ENCODE peak calls at places on chromosomes 4 and X, in four cellular contexts. One of them, this sample, is unnamed.

GRCh38 chr4:152273343-152273742 is 262.5 kb downstream of the FBXW7 start:
- DNase-seq in GDM1: no peak
- DNase-seq in NCI-H524 treated with DMSO at 0.1 percent for 48 hours: no peak
- DNase-seq in astrocyte of the hippocampus: peak
- DNase-seq in this sample: no peak

GRCh38 chr4:149161247-149161646 is 654.4 kb downstream of the IQCM start:
- DNase-seq in GDM1: no peak
- DNase-seq in NCI-H524 treated with DMSO at 0.1 percent for 48 hours: no peak
- DNase-seq in astrocyte of the hippocampus: peak
- DNase-seq in this sample: no peak

GRCh38 chrX:134484039-134484438 is 24.1 kb downstream of the HPRT1 start:
- DNase-seq in GDM1: no peak
- DNase-seq in NCI-H524 treated with DMSO at 0.1 percent for 48 hours: peak
- DNase-seq in astrocyte of the hippocampus: peak
- DNase-seq in this sample: no peak

GRCh38 chr4:184330008-184330400 is 112.3 kb upstream of the ENPP6 start:
- DNase-seq in GDM1: no peak
- DNase-seq in NCI-H524 treated with DMSO at 0.1 percent for 48 hours: no peak
- DNase-seq in astrocyte of the hippocampus: peak
- DNase-seq in this sample: no peak

GRCh38 chr4:72701987-72702819 is 133.2 kb upstream of the ADAMTS3 start:
- DNase-seq in GDM1: peak
- DNase-seq in NCI-H524 treated with DMSO at 0.1 percent for 48 hours: peak
- DNase-seq in astrocyte of the hippocampus: peak
- DNase-seq in this sample: no peak

GRCh38 chr4:87014284-87014782 is 79.5 kb downstream of the AFF1 start:
- DNase-seq in GDM1: no peak
- DNase-seq in NCI-H524 treated with DMSO at 0.1 percent for 48 hours: no peak
- DNase-seq in astrocyte of the hippocampus: no peak
- DNase-seq in this sample: no peak

GRCh38 chrX:581717-582116 is 48.9 kb upstream of the SHOX start:
- DNase-seq in GDM1: no peak
- DNase-seq in NCI-H524 treated with DMSO at 0.1 percent for 48 hours: no peak
- DNase-seq in astrocyte of the hippocampus: no peak
- DNase-seq in this sample: no peak

GRCh38 chrX:14028473-14028872 is 1.2 kb downstream of the GEMIN8 start:
- DNase-seq in GDM1: no peak
- DNase-seq in NCI-H524 treated with DMSO at 0.1 percent for 48 hours: no peak
- DNase-seq in astrocyte of the hippocampus: no peak
- DNase-seq in this sample: no peak

GRCh38 chr4:106421441-106422296 is 53.1 kb upstream of the GIMD1 start:
- DNase-seq in GDM1: no peak
- DNase-seq in NCI-H524 treated with DMSO at 0.1 percent for 48 hours: no peak
- DNase-seq in astrocyte of the hippocampus: peak
- DNase-seq in this sample: no peak

GRCh38 chrX:16222123-16222522 is 54.8 kb downstream of the MAGEB17 start:
- DNase-seq in GDM1: no peak
- DNase-seq in NCI-H524 treated with DMSO at 0.1 percent for 48 hours: no peak
- DNase-seq in astrocyte of the hippocampus: no peak
- DNase-seq in this sample: no peak

GRCh38 chr4:141425124-141425523 is 204.4 kb downstream of the ZNF330 start:
- DNase-seq in GDM1: no peak
- DNase-seq in NCI-H524 treated with DMSO at 0.1 percent for 48 hours: no peak
- DNase-seq in astrocyte of the hippocampus: peak
- DNase-seq in this sample: no peak

GRCh38 chrX:108437789-108438623 is at the start of gene COL4A6:
- DNase-seq in GDM1: no peak
- DNase-seq in NCI-H524 treated with DMSO at 0.1 percent for 48 hours: peak
- DNase-seq in astrocyte of the hippocampus: peak
- DNase-seq in this sample: no peak

GRCh38 chrX:136210806-136211205 is 40.4 kb downstream of the MAP7D3 start:
- DNase-seq in GDM1: no peak
- DNase-seq in NCI-H524 treated with DMSO at 0.1 percent for 48 hours: no peak
- DNase-seq in astrocyte of the hippocampus: no peak
- DNase-seq in this sample: no peak

GRCh38 chr4:189265515-189265914 is 675.2 kb upstream of the FRG1 start:
- DNase-seq in GDM1: no peak
- DNase-seq in NCI-H524 treated with DMSO at 0.1 percent for 48 hours: no peak
- DNase-seq in astrocyte of the hippocampus: no peak
- DNase-seq in this sample: no peak

GRCh38 chrX:139734996-139735395 is 27.0 kb upstream of the MCF2 start:
- DNase-seq in GDM1: no peak
- DNase-seq in NCI-H524 treated with DMSO at 0.1 percent for 48 hours: no peak
- DNase-seq in astrocyte of the hippocampus: no peak
- DNase-seq in this sample: no peak

GRCh38 chrX:76148753-76149152 is 24.1 kb upstream of the PBDC1 start:
- DNase-seq in GDM1: no peak
- DNase-seq in NCI-H524 treated with DMSO at 0.1 percent for 48 hours: no peak
- DNase-seq in astrocyte of the hippocampus: peak
- DNase-seq in this sample: no peak

GRCh38 chrX:154598656-154599055 is 13.7 kb downstream of the CTAG1A start:
- DNase-seq in GDM1: no peak
- DNase-seq in NCI-H524 treated with DMSO at 0.1 percent for 48 hours: no peak
- DNase-seq in astrocyte of the hippocampus: no peak
- DNase-seq in this sample: no peak

GRCh38 chrX:114717921-114718320 is 134.0 kb downstream of the HTR2C start:
- DNase-seq in GDM1: no peak
- DNase-seq in NCI-H524 treated with DMSO at 0.1 percent for 48 hours: no peak
- DNase-seq in astrocyte of the hippocampus: no peak
- DNase-seq in this sample: no peak

GRCh38 chr4:74682567-74683359 is 111.6 kb downstream of the BTC start:
- DNase-seq in GDM1: no peak
- DNase-seq in NCI-H524 treated with DMSO at 0.1 percent for 48 hours: no peak
- DNase-seq in astrocyte of the hippocampus: peak
- DNase-seq in this sample: no peak

GRCh38 chr4:153438916-153439756 is 27.0 kb upstream of the TMEM131L start:
- DNase-seq in GDM1: no peak
- DNase-seq in NCI-H524 treated with DMSO at 0.1 percent for 48 hours: no peak
- DNase-seq in astrocyte of the hippocampus: no peak
- DNase-seq in this sample: no peak

GRCh38 chr4:1236103-1236641 is 12.8 kb downstream of the CTBP1 start:
- DNase-seq in GDM1: no peak
- DNase-seq in NCI-H524 treated with DMSO at 0.1 percent for 48 hours: no peak
- DNase-seq in astrocyte of the hippocampus: no peak
- DNase-seq in this sample: no peak

GRCh38 chrX:20159811-20160385 is 18.3 kb upstream of the EIF1AX start:
- DNase-seq in GDM1: no peak
- DNase-seq in NCI-H524 treated with DMSO at 0.1 percent for 48 hours: no peak
- DNase-seq in astrocyte of the hippocampus: no peak
- DNase-seq in this sample: no peak

GRCh38 chr4:153276966-153277365 is 67.5 kb upstream of the MND1 start:
- DNase-seq in GDM1: no peak
- DNase-seq in NCI-H524 treated with DMSO at 0.1 percent for 48 hours: no peak
- DNase-seq in astrocyte of the hippocampus: peak
- DNase-seq in this sample: no peak

GRCh38 chrX:39957816-39958561 is 139.8 kb downstream of the BCOR start:
- DNase-seq in GDM1: no peak
- DNase-seq in NCI-H524 treated with DMSO at 0.1 percent for 48 hours: no peak
- DNase-seq in astrocyte of the hippocampus: peak
- DNase-seq in this sample: no peak

GRCh38 chr4:601612-602558 is 23.5 kb upstream of the PDE6B start:
- DNase-seq in GDM1: no peak
- DNase-seq in NCI-H524 treated with DMSO at 0.1 percent for 48 hours: no peak
- DNase-seq in astrocyte of the hippocampus: no peak
- DNase-seq in this sample: no peak

GRCh38 chr4:150149381-150149780 is 71.1 kb downstream of the DCLK2 start:
- DNase-seq in GDM1: no peak
- DNase-seq in NCI-H524 treated with DMSO at 0.1 percent for 48 hours: no peak
- DNase-seq in astrocyte of the hippocampus: peak
- DNase-seq in this sample: no peak

GRCh38 chr4:149264093-149264733 is 551.4 kb downstream of the IQCM start:
- DNase-seq in GDM1: peak
- DNase-seq in NCI-H524 treated with DMSO at 0.1 percent for 48 hours: no peak
- DNase-seq in astrocyte of the hippocampus: peak
- DNase-seq in this sample: peak

GRCh38 chrX:103187953-103188475 is 26.9 kb upstream of the BEX4 start:
- DNase-seq in GDM1: no peak
- DNase-seq in NCI-H524 treated with DMSO at 0.1 percent for 48 hours: no peak
- DNase-seq in astrocyte of the hippocampus: peak
- DNase-seq in this sample: no peak

GRCh38 chr4:169220854-169221311 is 49.9 kb downstream of the SH3RF1 start:
- DNase-seq in GDM1: no peak
- DNase-seq in NCI-H524 treated with DMSO at 0.1 percent for 48 hours: no peak
- DNase-seq in astrocyte of the hippocampus: peak
- DNase-seq in this sample: no peak

GRCh38 chrX:41516995-41517660 is 70.0 kb downstream of the NYX start:
- DNase-seq in GDM1: no peak
- DNase-seq in NCI-H524 treated with DMSO at 0.1 percent for 48 hours: no peak
- DNase-seq in astrocyte of the hippocampus: no peak
- DNase-seq in this sample: no peak

GRCh38 chrX:1452497-1453389 is at the start of gene ASMTL:
- DNase-seq in GDM1: no peak
- DNase-seq in NCI-H524 treated with DMSO at 0.1 percent for 48 hours: no peak
- DNase-seq in astrocyte of the hippocampus: peak
- DNase-seq in this sample: no peak

GRCh38 chr4:176034498-176034897 is 31.1 kb upstream of the WDR17 start:
- DNase-seq in GDM1: no peak
- DNase-seq in NCI-H524 treated with DMSO at 0.1 percent for 48 hours: no peak
- DNase-seq in astrocyte of the hippocampus: peak
- DNase-seq in this sample: no peak

GRCh38 chr4:69753666-69754065 is 6.8 kb downstream of the SULT1B1 start:
- DNase-seq in GDM1: no peak
- DNase-seq in NCI-H524 treated with DMSO at 0.1 percent for 48 hours: no peak
- DNase-seq in astrocyte of the hippocampus: no peak
- DNase-seq in this sample: no peak

GRCh38 chr4:133865606-133866327 is 335.8 kb downstream of the PABPC4L start:
- DNase-seq in GDM1: no peak
- DNase-seq in NCI-H524 treated with DMSO at 0.1 percent for 48 hours: no peak
- DNase-seq in astrocyte of the hippocampus: peak
- DNase-seq in this sample: no peak

GRCh38 chr4:150069361-150069760 is 8.9 kb upstream of the DCLK2 start:
- DNase-seq in GDM1: no peak
- DNase-seq in NCI-H524 treated with DMSO at 0.1 percent for 48 hours: no peak
- DNase-seq in astrocyte of the hippocampus: no peak
- DNase-seq in this sample: no peak

GRCh38 chrX:130726661-130727060 is 176.3 kb downstream of the ENOX2 start:
- DNase-seq in GDM1: no peak
- DNase-seq in NCI-H524 treated with DMSO at 0.1 percent for 48 hours: no peak
- DNase-seq in astrocyte of the hippocampus: peak
- DNase-seq in this sample: no peak

GRCh38 chr4:128358903-128359260 is 71.3 kb upstream of the PGRMC2 start:
- DNase-seq in GDM1: no peak
- DNase-seq in NCI-H524 treated with DMSO at 0.1 percent for 48 hours: no peak
- DNase-seq in astrocyte of the hippocampus: no peak
- DNase-seq in this sample: no peak

GRCh38 chr4:110619001-110619350 is 3.9 kb downstream of the PITX2 start:
- DNase-seq in GDM1: no peak
- DNase-seq in NCI-H524 treated with DMSO at 0.1 percent for 48 hours: no peak
- DNase-seq in astrocyte of the hippocampus: no peak
- DNase-seq in this sample: no peak

GRCh38 chr4:169745291-169745690 is 12.5 kb downstream of the HPF1 start:
- DNase-seq in GDM1: no peak
- DNase-seq in NCI-H524 treated with DMSO at 0.1 percent for 48 hours: no peak
- DNase-seq in astrocyte of the hippocampus: peak
- DNase-seq in this sample: no peak

This sample was measured in DMS 273 treated with DMSO at 0.1 percent for 48 hours.